ENCODE peak calls at places on chromosomes 5 and 9, in six cellular contexts. One of them, this sample, is unnamed.
A peak's percentile ranks its signal among the peaks of the same experiment; 100 is the strongest.

GRCh38 chr9:764105-764524 is 77.4 kb upstream of the DMRT1 start:
- DNase-seq in left ventricle myocardium inferior: peak; percentile 57
- DNase-seq in endodermal cell: peak; percentile 92
- DNase-seq in ovary: peak; percentile 54
- DNase-seq in lower lobe of right lung: peak; percentile 63
- DNase-seq in HCT116: peak; percentile 90
- DNase-seq in this sample: no peak

GRCh38 chr5:173114536-173114935 is 29.8 kb upstream of the BNIP1 start:
- DNase-seq in left ventricle myocardium inferior: no peak
- DNase-seq in endodermal cell: no peak
- DNase-seq in ovary: no peak
- DNase-seq in lower lobe of right lung: no peak
- DNase-seq in HCT116: no peak
- DNase-seq in this sample: no peak

GRCh38 chr5:157994906-157995519 is 136.1 kb upstream of the CLINT1 start:
- DNase-seq in left ventricle myocardium inferior: peak; percentile 55
- DNase-seq in endodermal cell: peak; percentile 96
- DNase-seq in ovary: peak; percentile 51
- DNase-seq in lower lobe of right lung: peak; percentile 69
- DNase-seq in HCT116: peak; percentile 46
- DNase-seq in this sample: no peak

GRCh38 chr5:40634593-40634992 is 45.1 kb upstream of the PTGER4 start:
- DNase-seq in left ventricle myocardium inferior: no peak
- DNase-seq in endodermal cell: no peak
- DNase-seq in ovary: no peak
- DNase-seq in lower lobe of right lung: no peak
- DNase-seq in HCT116: no peak
- DNase-seq in this sample: no peak

GRCh38 chr9:14222149-14222835 is 91.6 kb downstream of the NFIB start:
- DNase-seq in left ventricle myocardium inferior: no peak
- DNase-seq in endodermal cell: no peak
- DNase-seq in ovary: no peak
- DNase-seq in lower lobe of right lung: no peak
- DNase-seq in HCT116: no peak
- DNase-seq in this sample: no peak

GRCh38 chr9:95383845-95384244 is 66.3 kb upstream of the FANCC start:
- DNase-seq in left ventricle myocardium inferior: no peak
- DNase-seq in endodermal cell: no peak
- DNase-seq in ovary: no peak
- DNase-seq in lower lobe of right lung: no peak
- DNase-seq in HCT116: no peak
- DNase-seq in this sample: no peak

GRCh38 chr5:34620185-34620584 is 35.9 kb upstream of the RAI14 start:
- DNase-seq in left ventricle myocardium inferior: no peak
- DNase-seq in endodermal cell: no peak
- DNase-seq in ovary: no peak
- DNase-seq in lower lobe of right lung: no peak
- DNase-seq in HCT116: no peak
- DNase-seq in this sample: no peak

GRCh38 chr9:69097053-69097452 is 61.5 kb downstream of the FXN start:
- DNase-seq in left ventricle myocardium inferior: no peak
- DNase-seq in endodermal cell: no peak
- DNase-seq in ovary: no peak
- DNase-seq in lower lobe of right lung: no peak
- DNase-seq in HCT116: no peak
- DNase-seq in this sample: peak; percentile 82

GRCh38 chr9:89477811-89478583 is 19.9 kb downstream of the SEMA4D start:
- DNase-seq in left ventricle myocardium inferior: no peak
- DNase-seq in endodermal cell: no peak
- DNase-seq in ovary: peak; percentile 40
- DNase-seq in lower lobe of right lung: no peak
- DNase-seq in HCT116: no peak
- DNase-seq in this sample: peak; percentile 63

GRCh38 chr9:3329361-3329760 is 196.4 kb downstream of the RFX3 start:
- DNase-seq in left ventricle myocardium inferior: no peak
- DNase-seq in endodermal cell: no peak
- DNase-seq in ovary: no peak
- DNase-seq in lower lobe of right lung: no peak
- DNase-seq in HCT116: no peak
- DNase-seq in this sample: no peak

GRCh38 chr5:82387041-82387818 is 109.1 kb upstream of the RPS23 start:
- DNase-seq in left ventricle myocardium inferior: no peak
- DNase-seq in endodermal cell: no peak
- DNase-seq in ovary: no peak
- DNase-seq in lower lobe of right lung: no peak
- DNase-seq in HCT116: peak; percentile 77
- DNase-seq in this sample: no peak

GRCh38 chr9:74800226-74800625 is 87.5 kb downstream of the TRPM6 start:
- DNase-seq in left ventricle myocardium inferior: no peak
- DNase-seq in endodermal cell: no peak
- DNase-seq in ovary: no peak
- DNase-seq in lower lobe of right lung: no peak
- DNase-seq in HCT116: no peak
- DNase-seq in this sample: no peak

GRCh38 chr9:112861638-112862555 is 28.8 kb downstream of the SLC46A2 start:
- DNase-seq in left ventricle myocardium inferior: peak; percentile 27
- DNase-seq in endodermal cell: no peak
- DNase-seq in ovary: no peak
- DNase-seq in lower lobe of right lung: peak; percentile 69
- DNase-seq in HCT116: no peak
- DNase-seq in this sample: no peak

GRCh38 chr9:97808972-97809371 is 44.1 kb upstream of the FOXE1 start:
- DNase-seq in left ventricle myocardium inferior: no peak
- DNase-seq in endodermal cell: no peak
- DNase-seq in ovary: no peak
- DNase-seq in lower lobe of right lung: no peak
- DNase-seq in HCT116: no peak
- DNase-seq in this sample: peak; percentile 80

GRCh38 chr9:112361602-112362001 is 18.3 kb upstream of the HSDL2 start:
- DNase-seq in left ventricle myocardium inferior: no peak
- DNase-seq in endodermal cell: no peak
- DNase-seq in ovary: no peak
- DNase-seq in lower lobe of right lung: no peak
- DNase-seq in HCT116: peak; percentile 33
- DNase-seq in this sample: no peak

GRCh38 chr9:38233343-38233742 is 159.2 kb upstream of the ALDH1B1 start:
- DNase-seq in left ventricle myocardium inferior: no peak
- DNase-seq in endodermal cell: no peak
- DNase-seq in ovary: no peak
- DNase-seq in lower lobe of right lung: no peak
- DNase-seq in HCT116: no peak
- DNase-seq in this sample: no peak

GRCh38 chr5:170896779-170897178 is 35.0 kb downstream of the RANBP17 start:
- DNase-seq in left ventricle myocardium inferior: no peak
- DNase-seq in endodermal cell: peak; percentile 92
- DNase-seq in ovary: no peak
- DNase-seq in lower lobe of right lung: peak; percentile 44
- DNase-seq in HCT116: no peak
- DNase-seq in this sample: no peak

GRCh38 chr5:123636006-123636405 is 124.0 kb downstream of the CSNK1G3 start:
- DNase-seq in left ventricle myocardium inferior: no peak
- DNase-seq in endodermal cell: no peak
- DNase-seq in ovary: no peak
- DNase-seq in lower lobe of right lung: no peak
- DNase-seq in HCT116: no peak
- DNase-seq in this sample: no peak

GRCh38 chr9:3125602-3126392 is 281.9 kb upstream of the PUM3 start:
- DNase-seq in left ventricle myocardium inferior: no peak
- DNase-seq in endodermal cell: no peak
- DNase-seq in ovary: no peak
- DNase-seq in lower lobe of right lung: no peak
- DNase-seq in HCT116: no peak
- DNase-seq in this sample: no peak

GRCh38 chr9:121650220-121651013 is 1.0 kb upstream of the DAB2IP start:
- DNase-seq in left ventricle myocardium inferior: peak; percentile 56
- DNase-seq in endodermal cell: peak; percentile 94
- DNase-seq in ovary: peak; percentile 87
- DNase-seq in lower lobe of right lung: no peak
- DNase-seq in HCT116: no peak
- DNase-seq in this sample: no peak

GRCh38 chr9:34479316-34479865 is 20.8 kb downstream of the DNAI1 start:
- DNase-seq in left ventricle myocardium inferior: no peak
- DNase-seq in endodermal cell: no peak
- DNase-seq in ovary: no peak
- DNase-seq in lower lobe of right lung: no peak
- DNase-seq in HCT116: no peak
- DNase-seq in this sample: no peak

GRCh38 chr9:9117866-9118265 is 1318.3 kb upstream of the DMAC1 start:
- DNase-seq in left ventricle myocardium inferior: no peak
- DNase-seq in endodermal cell: no peak
- DNase-seq in ovary: no peak
- DNase-seq in lower lobe of right lung: no peak
- DNase-seq in HCT116: no peak
- DNase-seq in this sample: no peak
- TF ChIP-seq CTCF in left ventricle myocardium inferior: no peak
- TF ChIP-seq CTCF in endodermal cell: no peak
- TF ChIP-seq CTCF in ovary: no peak
- TF ChIP-seq CTCF in lower lobe of right lung: no peak
- TF ChIP-seq CTCF in HCT116: no peak
- TF ChIP-seq CTCF in this sample: no peak

GRCh38 chr5:177509991-177510566 is 453 bp upstream of the DOK3 start:
- DNase-seq in left ventricle myocardium inferior: no peak
- DNase-seq in endodermal cell: no peak
- DNase-seq in ovary: no peak
- DNase-seq in lower lobe of right lung: no peak
- DNase-seq in HCT116: no peak
- DNase-seq in this sample: no peak

GRCh38 chr5:177507596-177508216 is 1.9 kb downstream of the DOK3 start:
- DNase-seq in left ventricle myocardium inferior: no peak
- DNase-seq in endodermal cell: no peak
- DNase-seq in ovary: no peak
- DNase-seq in lower lobe of right lung: no peak
- DNase-seq in HCT116: no peak
- DNase-seq in this sample: no peak

GRCh38 chr5:177509361-177509951 is at the start of gene DOK3:
- DNase-seq in left ventricle myocardium inferior: peak; percentile 56
- DNase-seq in endodermal cell: no peak
- DNase-seq in ovary: peak; percentile 30
- DNase-seq in lower lobe of right lung: peak; percentile 82
- DNase-seq in HCT116: no peak
- DNase-seq in this sample: no peak

GRCh38 chr5:177508217-177508611 is 1.4 kb downstream of the DOK3 start:
- DNase-seq in left ventricle myocardium inferior: no peak
- DNase-seq in endodermal cell: no peak
- DNase-seq in ovary: no peak
- DNase-seq in lower lobe of right lung: no peak
- DNase-seq in HCT116: no peak
- DNase-seq in this sample: no peak

GRCh38 chr5:177508837-177509236 is 789 bp downstream of the DOK3 start:
- DNase-seq in left ventricle myocardium inferior: no peak
- DNase-seq in endodermal cell: no peak
- DNase-seq in ovary: no peak
- DNase-seq in lower lobe of right lung: no peak
- DNase-seq in HCT116: no peak
- DNase-seq in this sample: no peak
- H3K4me3 ChIP-seq in left ventricle myocardium inferior: peak overlapping the region; percentile 54
- H3K4me3 ChIP-seq in endodermal cell: no peak overlapping the region
- H3K4me3 ChIP-seq in ovary: no peak overlapping the region
- H3K4me3 ChIP-seq in lower lobe of right lung: peak overlapping the region; percentile 59
- H3K4me3 ChIP-seq in HCT116: no peak overlapping the region
- H3K4me3 ChIP-seq in this sample: no peak overlapping the region

GRCh38 chr9:77021928-77022782 is 2.7 kb downstream of the FOXB2 start:
- DNase-seq in left ventricle myocardium inferior: no peak
- DNase-seq in endodermal cell: no peak
- DNase-seq in ovary: no peak
- DNase-seq in lower lobe of right lung: no peak
- DNase-seq in HCT116: no peak
- DNase-seq in this sample: no peak

GRCh38 chr9:77021289-77021927 is 2.0 kb downstream of the FOXB2 start:
- DNase-seq in left ventricle myocardium inferior: no peak
- DNase-seq in endodermal cell: no peak
- DNase-seq in ovary: no peak
- DNase-seq in lower lobe of right lung: no peak
- DNase-seq in HCT116: no peak
- DNase-seq in this sample: no peak

GRCh38 chr9:77019810-77020437 is 469 bp downstream of the FOXB2 start:
- DNase-seq in left ventricle myocardium inferior: no peak
- DNase-seq in endodermal cell: peak; percentile 81
- DNase-seq in ovary: no peak
- DNase-seq in lower lobe of right lung: no peak
- DNase-seq in HCT116: no peak
- DNase-seq in this sample: no peak

GRCh38 chr9:77019010-77019809 is at the start of gene FOXB2:
- DNase-seq in left ventricle myocardium inferior: no peak
- DNase-seq in endodermal cell: peak; percentile 72
- DNase-seq in ovary: no peak
- DNase-seq in lower lobe of right lung: no peak
- DNase-seq in HCT116: no peak
- DNase-seq in this sample: no peak

GRCh38 chr9:77020438-77021264 is 1.2 kb downstream of the FOXB2 start:
- DNase-seq in left ventricle myocardium inferior: no peak
- DNase-seq in endodermal cell: peak; percentile 78
- DNase-seq in ovary: no peak
- DNase-seq in lower lobe of right lung: no peak
- DNase-seq in HCT116: no peak
- DNase-seq in this sample: no peak
- H3K27me3 ChIP-seq in left ventricle myocardium inferior: peaks cover 100% of the 10 kb centered on the region
- H3K27me3 ChIP-seq in endodermal cell: peaks cover 99% of the 10 kb centered on the region
- H3K27me3 ChIP-seq in ovary: no peaks in the 10 kb centered on the region
- H3K27me3 ChIP-seq in lower lobe of right lung: peaks cover 90% of the 10 kb centered on the region
- H3K27me3 ChIP-seq in HCT116: no peaks in the 10 kb centered on the region
- H3K27me3 ChIP-seq in this sample: peaks cover 94% of the 10 kb centered on the region

DNA sequence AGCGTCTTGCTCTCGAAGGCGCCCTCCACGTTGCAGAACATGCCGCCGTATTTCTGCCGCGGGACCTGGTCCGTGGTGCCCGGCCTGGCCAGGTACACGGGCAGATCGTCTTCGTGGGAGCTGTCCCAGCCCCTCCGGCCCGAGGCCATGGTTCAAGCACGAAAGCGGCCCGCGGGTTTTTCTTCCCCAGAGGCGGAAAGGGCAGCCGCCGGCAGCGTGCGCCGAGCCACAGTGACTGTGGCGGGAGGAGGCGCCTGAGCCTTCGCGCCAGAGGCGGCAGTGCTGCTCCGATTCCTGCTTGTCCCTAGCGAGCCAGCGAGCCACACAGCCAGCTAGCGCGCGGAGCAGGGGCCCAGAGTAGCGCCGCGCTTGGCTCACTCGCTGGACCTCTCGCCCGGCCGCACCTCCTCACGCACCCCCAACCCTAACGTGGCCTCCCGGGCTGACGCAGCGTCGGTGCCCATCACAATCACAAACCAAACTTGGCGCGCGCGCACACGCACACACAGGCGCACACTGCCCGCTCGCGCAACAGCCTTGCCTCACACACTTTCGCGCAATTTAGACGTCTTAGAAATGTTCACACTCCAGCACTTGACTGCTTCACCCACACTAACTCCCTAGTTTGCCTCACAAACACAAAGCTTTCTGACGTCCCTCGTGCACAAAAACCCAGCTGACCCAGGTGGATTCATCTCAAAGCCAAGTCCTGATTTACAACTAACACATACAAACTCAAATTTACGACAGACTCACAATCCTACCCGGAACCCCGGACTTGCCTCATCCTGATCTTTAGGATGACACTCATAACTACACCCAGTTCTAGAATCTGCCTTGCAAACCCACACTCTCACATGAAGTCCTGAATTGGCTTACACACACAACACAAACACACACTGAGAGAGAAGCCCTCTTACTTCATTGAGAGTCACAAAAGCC is at the start of gene DPYSL3:
- DNase-seq in left ventricle myocardium inferior: peak; percentile 74
- DNase-seq in endodermal cell: peak; percentile 93
- DNase-seq in ovary: peak; percentile 83
- DNase-seq in lower lobe of right lung: peak; percentile 67
- DNase-seq in HCT116: peak; percentile 15
- DNase-seq in this sample: no peak
- TF ChIP-seq CTCF in left ventricle myocardium inferior: peak; percentile 52
- TF ChIP-seq CTCF in endodermal cell: peak; percentile 62
- TF ChIP-seq CTCF in ovary: peak; percentile 7
- TF ChIP-seq CTCF in lower lobe of right lung: peak; percentile 54
- TF ChIP-seq CTCF in HCT116: no peak
- TF ChIP-seq CTCF in this sample: peak; percentile 32